ENCODE peak calls at places on chromosomes 5 and 9, in five cellular contexts. C is fibroblast of lung, Y is IMR-90, G is body of pancreas, Q is lower leg skin. S is an unnamed sample.

GRCh38 chr5:137621861-137622823 is 113.7 kb downstream of the KLHL3 start:
- DNase-seq in C (no peak), Y (peak), G (no peak), Q (peak), S (no peak)

GRCh38 chr5:65707663-65708062 is 14.2 kb downstream of the SGTB start:
- DNase-seq in C (no peak), Y (no peak), G (no peak), Q (no peak), S (no peak)

GRCh38 chr9:34884732-34885131 is 73.4 kb upstream of the PHF24 start:
- DNase-seq in C (no peak), Y (no peak), G (no peak), Q (no peak), S (no peak)

GRCh38 chr9:36341936-36342577 is 58.0 kb downstream of the RNF38 start:
- DNase-seq in C (no peak), Y (no peak), G (no peak), Q (no peak), S (no peak)

GRCh38 chr5:34587355-34588241 is 68.5 kb upstream of the RAI14 start:
- DNase-seq in C (peak), Y (peak), G (no peak), Q (no peak), S (no peak)

GRCh38 chr9:6641961-6642360 is 3.6 kb downstream of the GLDC start:
- DNase-seq in C (no peak), Y (no peak), G (no peak), Q (no peak), S (no peak)

GRCh38 chr5:53874409-53874808 is 314.0 kb downstream of the NDUFS4 start:
- DNase-seq in C (no peak), Y (no peak), G (no peak), Q (no peak), S (no peak)

GRCh38 chr9:99823392-99824377 is 2.0 kb downstream of the NR4A3 start:
- DNase-seq in C (peak), Y (peak), G (peak), Q (peak), S (peak)

GRCh38 chr5:119161430-119161829 is 90.5 kb downstream of the DMXL1 start:
- DNase-seq in C (no peak), Y (no peak), G (no peak), Q (no peak), S (no peak)

GRCh38 chr5:2752875-2753435 is 1.5 kb upstream of the IRX2 start:
- DNase-seq in C (no peak), Y (no peak), G (no peak), Q (no peak), S (no peak)

GRCh38 chr5:10590226-10591047 is 26.6 kb downstream of the ANKRD33B start:
- DNase-seq in C (peak), Y (peak), G (no peak), Q (peak), S (no peak)

GRCh38 chr9:124045076-124045829 is 33.7 kb downstream of the LHX2 start:
- DNase-seq in C (peak), Y (peak), G (peak), Q (no peak), S (peak)

GRCh38 chr5:82356808-82357671 is 78.9 kb upstream of the RPS23 start:
- DNase-seq in C (peak), Y (peak), G (peak), Q (peak), S (peak)

GRCh38 chr9:124510650-124511425 is 3.6 kb upstream of the NR5A1 start:
- DNase-seq in C (peak), Y (peak), G (no peak), Q (no peak), S (no peak)

GRCh38 chr5:146291421-146292074 is 47.1 kb upstream of the POU4F3 start:
- DNase-seq in C (peak), Y (peak), G (no peak), Q (no peak), S (no peak)

GRCh38 chr9:22103650-22104575 is 94.8 kb upstream of the CDKN2B start:
- DNase-seq in C (peak), Y (peak), G (no peak), Q (no peak), S (no peak)

GRCh38 chr5:39132792-39133191 is 58.6 kb upstream of the RICTOR start:
- DNase-seq in C (no peak), Y (no peak), G (no peak), Q (no peak), S (no peak)

GRCh38 chr9:91921371-91921770 is 28.7 kb downstream of the ROR2 start:
- DNase-seq in C (no peak), Y (no peak), G (no peak), Q (peak), S (peak)

GRCh38 chr5:154524846-154525245 is 46.8 kb upstream of the HAND1 start:
- DNase-seq in C (no peak), Y (no peak), G (no peak), Q (no peak), S (no peak)

GRCh38 chr9:127165096-127165495 is 42.7 kb upstream of the ANGPTL2 start:
- DNase-seq in C (no peak), Y (no peak), G (no peak), Q (peak), S (peak)

GRCh38 chr9:124292696-124293593 is 35.2 kb downstream of the NEK6 start:
- DNase-seq in C (no peak), Y (no peak), G (no peak), Q (no peak), S (no peak)

GRCh38 chr5:139178948-139179347 is 19.2 kb downstream of the SIL1 start:
- DNase-seq in C (peak), Y (peak), G (peak), Q (no peak), S (peak)

GRCh38 chr5:105616599-105616998 is 2054.0 kb upstream of the NUDT12 start:
- DNase-seq in C (no peak), Y (no peak), G (no peak), Q (no peak), S (no peak)

GRCh38 chr5:126000533-126000932 is 422.7 kb upstream of the GRAMD2B start:
- DNase-seq in C (no peak), Y (no peak), G (no peak), Q (no peak), S (no peak)

GRCh38 chr9:117461386-117461785 is 46.5 kb upstream of the ASTN2 start:
- DNase-seq in C (no peak), Y (no peak), G (no peak), Q (no peak), S (no peak)

GRCh38 chr9:134537891-134538520 is 103.6 kb upstream of the COL5A1 start:
- DNase-seq in C (no peak), Y (no peak), G (no peak), Q (no peak), S (no peak)

GRCh38 chr5:15021286-15022046 is 149.9 kb upstream of the ANKH start:
- DNase-seq in C (peak), Y (peak), G (no peak), Q (no peak), S (no peak)

GRCh38 chr5:101678494-101679193 is 617.4 kb downstream of the SLCO4C1 start:
- DNase-seq in C (peak), Y (peak), G (peak), Q (peak), S (peak)

GRCh38 chr5:135263022-135263668 is 135.9 kb downstream of the MACROH2A1 start:
- DNase-seq in C (no peak), Y (no peak), G (no peak), Q (no peak), S (peak)

GRCh38 chr9:92656537-92656925 is 13.4 kb downstream of the IPPK start:
- DNase-seq in C (no peak), Y (no peak), G (no peak), Q (no peak), S (no peak)

GRCh38 chr5:165565921-165566320 is 2060.5 kb downstream of the MAT2B start:
- DNase-seq in C (no peak), Y (no peak), G (no peak), Q (no peak), S (no peak)

GRCh38 chr5:159210306-159210722 is 961 bp upstream of the RNF145 start:
- DNase-seq in C (peak), Y (no peak), G (no peak), Q (no peak), S (no peak)
- H3K4me3 ChIP-seq in C (no peak), Y (no peak), G (no peak), Q (no peak), S (no peak)

DNA sequence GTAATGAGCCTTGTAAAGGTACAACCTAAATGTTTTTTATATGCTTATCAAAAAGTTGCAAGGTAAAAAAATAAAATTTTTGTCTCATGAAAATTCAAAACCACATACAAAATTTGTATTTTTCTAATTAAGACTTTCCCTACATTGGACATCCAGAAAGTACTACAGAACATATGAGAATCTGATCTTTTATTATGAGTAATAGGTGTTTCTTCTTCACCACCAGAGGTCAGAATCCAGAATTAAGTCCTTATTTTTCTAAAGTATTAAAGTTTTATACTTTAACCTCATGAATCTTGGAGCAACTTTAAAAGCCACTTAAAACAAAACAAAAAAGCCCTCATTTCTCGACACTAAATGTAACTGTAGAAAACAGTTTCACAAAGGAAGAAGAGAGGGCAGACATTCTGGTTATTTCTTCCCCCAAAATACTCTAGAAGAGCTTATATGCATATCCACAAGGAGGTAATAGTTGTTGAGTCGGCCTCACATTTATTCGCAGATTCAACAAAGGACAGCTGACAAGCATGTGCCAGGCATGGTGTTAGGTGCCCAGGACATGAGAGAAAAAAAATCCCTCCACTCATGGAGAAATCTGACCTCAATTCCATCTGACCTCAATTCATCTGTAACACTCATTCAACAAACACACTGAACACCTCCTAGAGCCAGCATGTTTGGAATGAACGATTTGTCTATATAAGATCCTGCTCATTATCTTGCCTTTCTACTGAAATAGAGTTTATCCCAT is 69.2 kb downstream of the MLLT3 start:
- DNase-seq in C (peak), Y (peak), G (no peak), Q (no peak), S (no peak)
- TF ChIP-seq CTCF in C (no peak), Y (peak), G (no peak), Q (no peak), S (no peak)

GRCh38 chr9:135647897-135648296 is 8.6 kb upstream of the GLT6D1 start:
- DNase-seq in C (no peak), Y (no peak), G (no peak), Q (peak), S (no peak)

GRCh38 chr9:135650408-135650807 is 11.1 kb upstream of the GLT6D1 start:
- DNase-seq in C (no peak), Y (no peak), G (no peak), Q (peak), S (no peak)

GRCh38 chr9:135644631-135645218 is 5.4 kb upstream of the GLT6D1 start:
- DNase-seq in C (no peak), Y (no peak), G (no peak), Q (peak), S (no peak)

GRCh38 chr9:135648494-135649410 is 9.4 kb upstream of the GLT6D1 start:
- DNase-seq in C (no peak), Y (no peak), G (no peak), Q (peak), S (no peak)

DNA sequence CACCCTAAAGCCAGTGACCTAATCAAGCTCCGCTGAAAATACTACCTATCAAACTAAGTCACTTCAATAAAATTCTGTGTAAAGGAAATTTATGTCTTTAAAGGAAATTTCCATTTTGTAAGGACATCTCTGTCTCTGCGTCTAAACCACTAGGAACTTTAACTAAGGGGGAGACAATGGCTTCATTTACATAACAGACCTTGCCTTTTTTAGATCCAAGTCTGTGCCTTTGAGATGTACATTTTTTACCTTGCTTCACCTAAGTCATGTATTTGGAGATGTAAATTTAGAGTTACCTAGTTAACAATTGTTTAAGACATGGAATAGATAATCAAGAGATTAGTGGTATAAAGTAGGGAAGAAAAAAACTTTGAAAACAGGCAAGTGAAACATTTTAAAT is 10.2 kb upstream of the GLT6D1 start:
- DNase-seq in C (no peak), Y (no peak), G (no peak), Q (peak), S (no peak)
- H3K4me3 ChIP-seq in C (no peak), Y (no peak), G (no peak), Q (no peak), S (no peak)

GRCh38 chr5:172010278-172010677 is 3.8 kb upstream of the FBXW11 start:
- DNase-seq in C (no peak), Y (no peak), G (no peak), Q (no peak), S (no peak)
- TF ChIP-seq CTCF in C (no peak), Y (peak), G (no peak), Q (no peak), S (no peak)

GRCh38 chr5:35860686-35861085 is 4.0 kb downstream of the IL7R start:
- DNase-seq in C (no peak), Y (peak), G (no peak), Q (no peak), S (no peak)
- H3K4me3 ChIP-seq in C (no peak), Y (no peak), G (no peak), Q (no peak), S (no peak)